ENCODE peak calls at places on chromosomes 12 and 14, in five cellular contexts. One of them, this sample, is unnamed.
A peak's percentile ranks its signal among the peaks of the same experiment; 100 is the strongest.

GRCh38 chr12:71312767-71313375 is 126.7 kb upstream of the LGR5 start:
- DNase-seq in pons: no peak
- DNase-seq in NCI-H526: no peak
- DNase-seq in K562: no peak
- DNase-seq in frontal cortex: no peak
- DNase-seq in this sample: no peak

GRCh38 chr12:13369496-13369895 is 173.0 kb downstream of the EMP1 start:
- DNase-seq in pons: no peak
- DNase-seq in NCI-H526: no peak
- DNase-seq in K562: no peak
- DNase-seq in frontal cortex: no peak
- DNase-seq in this sample: no peak

GRCh38 chr14:75769047-75769685 is 108.1 kb downstream of the TTLL5 start:
- DNase-seq in pons: peak; percentile 24
- DNase-seq in NCI-H526: no peak
- DNase-seq in K562: no peak
- DNase-seq in frontal cortex: no peak
- DNase-seq in this sample: no peak

GRCh38 chr12:85828576-85828975 is 7.6 kb downstream of the RASSF9 start:
- DNase-seq in pons: no peak
- DNase-seq in NCI-H526: no peak
- DNase-seq in K562: no peak
- DNase-seq in frontal cortex: no peak
- DNase-seq in this sample: no peak

GRCh38 chr12:131413006-131413405 is 297.9 kb upstream of the SFSWAP start:
- DNase-seq in pons: no peak
- DNase-seq in NCI-H526: no peak
- DNase-seq in K562: no peak
- DNase-seq in frontal cortex: no peak
- DNase-seq in this sample: no peak

GRCh38 chr12:85363382-85364190 is 83.6 kb downstream of the ALX1 start:
- DNase-seq in pons: no peak
- DNase-seq in NCI-H526: no peak
- DNase-seq in K562: no peak
- DNase-seq in frontal cortex: no peak
- DNase-seq in this sample: no peak

GRCh38 chr14:24481622-24482324 is 26.3 kb downstream of the CMA1 start:
- DNase-seq in pons: no peak
- DNase-seq in NCI-H526: peak; percentile 30
- DNase-seq in K562: peak; percentile 73
- DNase-seq in frontal cortex: no peak
- DNase-seq in this sample: peak; percentile 2

GRCh38 chr14:28676481-28676880 is 90.1 kb upstream of the FOXG1 start:
- DNase-seq in pons: no peak
- DNase-seq in NCI-H526: no peak
- DNase-seq in K562: no peak
- DNase-seq in frontal cortex: no peak
- DNase-seq in this sample: no peak

GRCh38 chr12:129927316-129927900 is 23.6 kb upstream of the TMEM132D start:
- DNase-seq in pons: no peak
- DNase-seq in NCI-H526: no peak
- DNase-seq in K562: no peak
- DNase-seq in frontal cortex: no peak
- DNase-seq in this sample: no peak